ENCODE peak calls at places on chromosome 18, in ten cellular contexts. One of them, this sample, is unnamed. For H3K4me1, the result is how much of the 10 kb centered on the place peaks cover.

GRCh38 chr18:48613589-48613988 is 74.8 kb downstream of the CTIF start:
- DNase-seq in sigmoid colon: peak
- DNase-seq in Panc1: no peak
- DNase-seq in HCT116: no peak
- DNase-seq in K562: no peak
- DNase-seq in spleen: peak
- DNase-seq in GM23338: peak
- DNase-seq in endothelial cell of umbilical vein: no peak
- DNase-seq in transverse colon: peak
- DNase-seq in HepG2: no peak
- DNase-seq in this sample: no peak

GRCh38 chr18:3790702-3791101 is 340.7 kb downstream of the TGIF1 start:
- DNase-seq in sigmoid colon: no peak
- DNase-seq in Panc1: no peak
- DNase-seq in HCT116: no peak
- DNase-seq in K562: no peak
- DNase-seq in spleen: no peak
- DNase-seq in GM23338: no peak
- DNase-seq in endothelial cell of umbilical vein: peak
- DNase-seq in transverse colon: no peak
- DNase-seq in HepG2: no peak
- DNase-seq in this sample: no peak

GRCh38 chr18:3664563-3665178 is 214.7 kb downstream of the TGIF1 start:
- DNase-seq in sigmoid colon: no peak
- DNase-seq in Panc1: no peak
- DNase-seq in HCT116: no peak
- DNase-seq in K562: peak
- DNase-seq in spleen: no peak
- DNase-seq in GM23338: peak
- DNase-seq in endothelial cell of umbilical vein: no peak
- DNase-seq in transverse colon: no peak
- DNase-seq in HepG2: peak
- DNase-seq in this sample: no peak

GRCh38 chr18:26233208-26233607 is 7.0 kb downstream of the TAF4B start:
- DNase-seq in sigmoid colon: no peak
- DNase-seq in Panc1: no peak
- DNase-seq in HCT116: no peak
- DNase-seq in K562: no peak
- DNase-seq in spleen: no peak
- DNase-seq in GM23338: peak
- DNase-seq in endothelial cell of umbilical vein: no peak
- DNase-seq in transverse colon: no peak
- DNase-seq in HepG2: peak
- DNase-seq in this sample: no peak

GRCh38 chr18:80246656-80247402 is 485 bp downstream of the PARD6G start:
- DNase-seq in sigmoid colon: no peak
- DNase-seq in Panc1: no peak
- DNase-seq in HCT116: no peak
- DNase-seq in K562: peak
- DNase-seq in spleen: no peak
- DNase-seq in GM23338: peak
- DNase-seq in endothelial cell of umbilical vein: peak
- DNase-seq in transverse colon: no peak
- DNase-seq in HepG2: no peak
- DNase-seq in this sample: peak

GRCh38 chr18:68172842-68173549 is 541.9 kb downstream of the TMX3 start:
- DNase-seq in sigmoid colon: no peak
- DNase-seq in Panc1: no peak
- DNase-seq in HCT116: no peak
- DNase-seq in K562: no peak
- DNase-seq in spleen: no peak
- DNase-seq in GM23338: peak
- DNase-seq in endothelial cell of umbilical vein: no peak
- DNase-seq in transverse colon: no peak
- DNase-seq in HepG2: peak
- DNase-seq in this sample: no peak

GRCh38 chr18:60471652-60472051 is 99.1 kb upstream of the MC4R start:
- DNase-seq in sigmoid colon: no peak
- DNase-seq in Panc1: no peak
- DNase-seq in HCT116: no peak
- DNase-seq in K562: no peak
- DNase-seq in spleen: no peak
- DNase-seq in GM23338: no peak
- DNase-seq in endothelial cell of umbilical vein: no peak
- DNase-seq in transverse colon: no peak
- DNase-seq in HepG2: no peak
- DNase-seq in this sample: no peak

GRCh38 chr18:267688-268552 is at the start of gene THOC1:
- DNase-seq in sigmoid colon: peak
- DNase-seq in Panc1: peak
- DNase-seq in HCT116: peak
- DNase-seq in K562: peak
- DNase-seq in spleen: peak
- DNase-seq in GM23338: peak
- DNase-seq in endothelial cell of umbilical vein: peak
- DNase-seq in transverse colon: peak
- DNase-seq in HepG2: peak
- DNase-seq in this sample: peak

GRCh38 chr18:57110295-57110694 is 36.6 kb upstream of the BOD1L2 start:
- DNase-seq in sigmoid colon: no peak
- DNase-seq in Panc1: no peak
- DNase-seq in HCT116: no peak
- DNase-seq in K562: no peak
- DNase-seq in spleen: no peak
- DNase-seq in GM23338: no peak
- DNase-seq in endothelial cell of umbilical vein: no peak
- DNase-seq in transverse colon: no peak
- DNase-seq in HepG2: no peak
- DNase-seq in this sample: no peak

GRCh38 chr18:79791141-79791972 is 6.4 kb upstream of the KCNG2 start:
- DNase-seq in sigmoid colon: peak
- DNase-seq in Panc1: no peak
- DNase-seq in HCT116: no peak
- DNase-seq in K562: no peak
- DNase-seq in spleen: peak
- DNase-seq in GM23338: no peak
- DNase-seq in endothelial cell of umbilical vein: no peak
- DNase-seq in transverse colon: peak
- DNase-seq in HepG2: peak
- DNase-seq in this sample: no peak

GRCh38 chr18:56413862-56414261 is 224.5 kb downstream of the TXNL1 start:
- DNase-seq in sigmoid colon: no peak
- DNase-seq in Panc1: no peak
- DNase-seq in HCT116: no peak
- DNase-seq in K562: no peak
- DNase-seq in spleen: no peak
- DNase-seq in GM23338: peak
- DNase-seq in endothelial cell of umbilical vein: no peak
- DNase-seq in transverse colon: no peak
- DNase-seq in HepG2: no peak
- DNase-seq in this sample: no peak

GRCh38 chr18:48020337-48021250 is 90.1 kb upstream of the SMAD2 start:
- DNase-seq in sigmoid colon: no peak
- DNase-seq in Panc1: no peak
- DNase-seq in HCT116: no peak
- DNase-seq in K562: no peak
- DNase-seq in spleen: no peak
- DNase-seq in GM23338: no peak
- DNase-seq in endothelial cell of umbilical vein: no peak
- DNase-seq in transverse colon: no peak
- DNase-seq in HepG2: no peak
- DNase-seq in this sample: no peak

GRCh38 chr18:659597-659996 is 2.1 kb downstream of the TYMS start:
- DNase-seq in sigmoid colon: no peak
- DNase-seq in Panc1: no peak
- DNase-seq in HCT116: no peak
- DNase-seq in K562: no peak
- DNase-seq in spleen: no peak
- DNase-seq in GM23338: no peak
- DNase-seq in endothelial cell of umbilical vein: no peak
- DNase-seq in transverse colon: no peak
- DNase-seq in HepG2: no peak
- DNase-seq in this sample: no peak

GRCh38 chr18:2912357-2913299 is 65.8 kb downstream of the EMILIN2 start:
- DNase-seq in sigmoid colon: peak
- DNase-seq in Panc1: no peak
- DNase-seq in HCT116: no peak
- DNase-seq in K562: no peak
- DNase-seq in spleen: no peak
- DNase-seq in GM23338: peak
- DNase-seq in endothelial cell of umbilical vein: no peak
- DNase-seq in transverse colon: no peak
- DNase-seq in HepG2: no peak
- DNase-seq in this sample: no peak

GRCh38 chr18:44128365-44128764 is 552.3 kb upstream of the SETBP1 start:
- DNase-seq in sigmoid colon: no peak
- DNase-seq in Panc1: no peak
- DNase-seq in HCT116: no peak
- DNase-seq in K562: no peak
- DNase-seq in spleen: no peak
- DNase-seq in GM23338: no peak
- DNase-seq in endothelial cell of umbilical vein: peak
- DNase-seq in transverse colon: no peak
- DNase-seq in HepG2: no peak
- DNase-seq in this sample: no peak

GRCh38 chr18:79545714-79546113 is 133.9 kb upstream of the CTDP1 start:
- DNase-seq in sigmoid colon: no peak
- DNase-seq in Panc1: no peak
- DNase-seq in HCT116: no peak
- DNase-seq in K562: no peak
- DNase-seq in spleen: peak
- DNase-seq in GM23338: no peak
- DNase-seq in endothelial cell of umbilical vein: no peak
- DNase-seq in transverse colon: no peak
- DNase-seq in HepG2: no peak
- DNase-seq in this sample: peak

GRCh38 chr18:70411307-70411706 is 122.5 kb downstream of the SOCS6 start:
- DNase-seq in sigmoid colon: no peak
- DNase-seq in Panc1: no peak
- DNase-seq in HCT116: no peak
- DNase-seq in K562: no peak
- DNase-seq in spleen: no peak
- DNase-seq in GM23338: no peak
- DNase-seq in endothelial cell of umbilical vein: no peak
- DNase-seq in transverse colon: no peak
- DNase-seq in HepG2: no peak
- DNase-seq in this sample: no peak

GRCh38 chr18:26978812-26979341 is 113.4 kb upstream of the AQP4 start:
- DNase-seq in sigmoid colon: no peak
- DNase-seq in Panc1: no peak
- DNase-seq in HCT116: no peak
- DNase-seq in K562: no peak
- DNase-seq in spleen: no peak
- DNase-seq in GM23338: no peak
- DNase-seq in endothelial cell of umbilical vein: no peak
- DNase-seq in transverse colon: no peak
- DNase-seq in HepG2: no peak
- DNase-seq in this sample: no peak

GRCh38 chr18:79606621-79607331 is 72.8 kb upstream of the CTDP1 start:
- DNase-seq in sigmoid colon: peak
- DNase-seq in Panc1: no peak
- DNase-seq in HCT116: no peak
- DNase-seq in K562: no peak
- DNase-seq in spleen: peak
- DNase-seq in GM23338: no peak
- DNase-seq in endothelial cell of umbilical vein: no peak
- DNase-seq in transverse colon: peak
- DNase-seq in HepG2: no peak
- DNase-seq in this sample: no peak

DNA sequence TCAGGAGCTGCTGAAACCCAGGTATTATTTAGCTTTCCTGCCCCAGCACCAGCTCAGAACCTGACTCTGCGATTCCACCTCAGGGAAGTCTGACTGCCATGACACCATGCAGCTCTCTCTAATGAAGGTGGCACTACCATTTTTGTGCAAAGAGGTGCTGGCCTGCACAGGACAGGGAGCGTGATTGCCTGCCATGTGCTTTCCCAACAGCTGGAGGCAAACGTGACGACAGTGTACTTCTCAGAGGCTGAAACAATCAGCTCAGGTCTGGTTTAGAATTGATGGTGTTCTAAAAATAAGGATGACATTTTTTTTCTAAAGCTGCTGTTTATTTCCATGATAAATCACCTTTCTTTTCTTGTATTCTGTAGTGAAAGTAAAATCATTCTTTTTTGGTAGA is 75.2 kb upstream of the TTC39C start:
- DNase-seq in sigmoid colon: no peak
- DNase-seq in Panc1: no peak
- DNase-seq in HCT116: no peak
- DNase-seq in K562: no peak
- DNase-seq in spleen: no peak
- DNase-seq in GM23338: no peak
- DNase-seq in endothelial cell of umbilical vein: no peak
- DNase-seq in transverse colon: no peak
- DNase-seq in HepG2: no peak
- DNase-seq in this sample: no peak
- TF ChIP-seq POLR2AphosphoS5 in sigmoid colon: peak
- TF ChIP-seq POLR2AphosphoS5 in Panc1: no peak
- TF ChIP-seq POLR2AphosphoS5 in HCT116: no peak
- TF ChIP-seq POLR2AphosphoS5 in K562: no peak
- TF ChIP-seq POLR2AphosphoS5 in spleen: no peak
- TF ChIP-seq POLR2AphosphoS5 in GM23338: no peak
- TF ChIP-seq POLR2AphosphoS5 in endothelial cell of umbilical vein: no peak
- TF ChIP-seq POLR2AphosphoS5 in transverse colon: no peak
- TF ChIP-seq POLR2AphosphoS5 in HepG2: no peak
- TF ChIP-seq POLR2AphosphoS5 in this sample: no peak

GRCh38 chr18:30698571-30698970 is 344.0 kb downstream of the DSC3 start:
- DNase-seq in sigmoid colon: no peak
- DNase-seq in Panc1: no peak
- DNase-seq in HCT116: no peak
- DNase-seq in K562: no peak
- DNase-seq in spleen: no peak
- DNase-seq in GM23338: no peak
- DNase-seq in endothelial cell of umbilical vein: no peak
- DNase-seq in transverse colon: no peak
- DNase-seq in HepG2: no peak
- DNase-seq in this sample: no peak
- H3K4me1 ChIP-seq in sigmoid colon: under half
- H3K4me1 ChIP-seq in Panc1: under half
- H3K4me1 ChIP-seq in HCT116: under half
- H3K4me1 ChIP-seq in K562: under half
- H3K4me1 ChIP-seq in spleen: under half
- H3K4me1 ChIP-seq in GM23338: under half
- H3K4me1 ChIP-seq in endothelial cell of umbilical vein: under half
- H3K4me1 ChIP-seq in transverse colon: under half
- H3K4me1 ChIP-seq in HepG2: under half
- H3K4me1 ChIP-seq in this sample: under half

GRCh38 chr18:75071866-75072671 is 136.9 kb downstream of the PTGR3 start:
- DNase-seq in sigmoid colon: no peak
- DNase-seq in Panc1: no peak
- DNase-seq in HCT116: no peak
- DNase-seq in K562: no peak
- DNase-seq in spleen: peak
- DNase-seq in GM23338: no peak
- DNase-seq in endothelial cell of umbilical vein: no peak
- DNase-seq in transverse colon: no peak
- DNase-seq in HepG2: no peak
- DNase-seq in this sample: no peak
- H3K4me3 ChIP-seq in sigmoid colon: no peak
- H3K4me3 ChIP-seq in Panc1: no peak
- H3K4me3 ChIP-seq in HCT116: no peak
- H3K4me3 ChIP-seq in K562: no peak
- H3K4me3 ChIP-seq in spleen: peak
- H3K4me3 ChIP-seq in GM23338: no peak
- H3K4me3 ChIP-seq in endothelial cell of umbilical vein: no peak
- H3K4me3 ChIP-seq in transverse colon: no peak
- H3K4me3 ChIP-seq in HepG2: no peak
- H3K4me3 ChIP-seq in this sample: no peak

GRCh38 chr18:46009158-46009866 is 42.2 kb upstream of the EPG5 start:
- DNase-seq in sigmoid colon: no peak
- DNase-seq in Panc1: no peak
- DNase-seq in HCT116: no peak
- DNase-seq in K562: no peak
- DNase-seq in spleen: no peak
- DNase-seq in GM23338: no peak
- DNase-seq in endothelial cell of umbilical vein: no peak
- DNase-seq in transverse colon: no peak
- DNase-seq in HepG2: no peak
- DNase-seq in this sample: no peak
- TF ChIP-seq POLR2AphosphoS5 in sigmoid colon: no peak
- TF ChIP-seq POLR2AphosphoS5 in Panc1: no peak
- TF ChIP-seq POLR2AphosphoS5 in HCT116: no peak
- TF ChIP-seq POLR2AphosphoS5 in K562: no peak
- TF ChIP-seq POLR2AphosphoS5 in spleen: no peak
- TF ChIP-seq POLR2AphosphoS5 in GM23338: no peak
- TF ChIP-seq POLR2AphosphoS5 in endothelial cell of umbilical vein: no peak
- TF ChIP-seq POLR2AphosphoS5 in transverse colon: no peak
- TF ChIP-seq POLR2AphosphoS5 in HepG2: no peak
- TF ChIP-seq POLR2AphosphoS5 in this sample: no peak